ENCODE peak calls at places on chromosomes 13 and 19, in eight cellular contexts. One of them, this sample, is unnamed.

GRCh38 chr13:96238241-96238640 is 148.3 kb downstream of the HS6ST3 start:
- DNase-seq in CD8-positive, alpha-beta T cell: no peak
- DNase-seq in HFF-Myc: no peak
- DNase-seq in fibroblast of lung: no peak
- DNase-seq in cardiac fibroblast: no peak
- DNase-seq in endodermal cell: no peak
- DNase-seq in heart right ventricle: no peak
- DNase-seq in IMR-90: no peak
- DNase-seq in this sample: no peak

GRCh38 chr19:55959996-55960675 is 12.5 kb downstream of the NLRP8 start:
- DNase-seq in CD8-positive, alpha-beta T cell: no peak
- DNase-seq in HFF-Myc: no peak
- DNase-seq in fibroblast of lung: no peak
- DNase-seq in cardiac fibroblast: no peak
- DNase-seq in endodermal cell: no peak
- DNase-seq in heart right ventricle: no peak
- DNase-seq in IMR-90: no peak
- DNase-seq in this sample: no peak

GRCh38 chr13:114226088-114226487 is 8.6 kb upstream of the CDC16 start:
- DNase-seq in CD8-positive, alpha-beta T cell: no peak
- DNase-seq in HFF-Myc: no peak
- DNase-seq in fibroblast of lung: no peak
- DNase-seq in cardiac fibroblast: no peak
- DNase-seq in endodermal cell: no peak
- DNase-seq in heart right ventricle: no peak
- DNase-seq in IMR-90: no peak
- DNase-seq in this sample: no peak

GRCh38 chr13:37617162-37617561 is 18.6 kb upstream of the POSTN start:
- DNase-seq in CD8-positive, alpha-beta T cell: no peak
- DNase-seq in HFF-Myc: peak; percentile 33
- DNase-seq in fibroblast of lung: peak; percentile 96
- DNase-seq in cardiac fibroblast: peak; percentile 90
- DNase-seq in endodermal cell: no peak
- DNase-seq in heart right ventricle: no peak
- DNase-seq in IMR-90: peak; percentile 80
- DNase-seq in this sample: no peak

GRCh38 chr19:51692065-51692915 is 840 bp upstream of the SPACA6 start:
- DNase-seq in CD8-positive, alpha-beta T cell: no peak
- DNase-seq in HFF-Myc: no peak
- DNase-seq in fibroblast of lung: no peak
- DNase-seq in cardiac fibroblast: no peak
- DNase-seq in endodermal cell: no peak
- DNase-seq in heart right ventricle: no peak
- DNase-seq in IMR-90: no peak
- DNase-seq in this sample: no peak

GRCh38 chr13:73073050-73073449 is 14.2 kb downstream of the KLF5 start:
- DNase-seq in CD8-positive, alpha-beta T cell: no peak
- DNase-seq in HFF-Myc: no peak
- DNase-seq in fibroblast of lung: no peak
- DNase-seq in cardiac fibroblast: peak; percentile 40
- DNase-seq in endodermal cell: peak; percentile 31
- DNase-seq in heart right ventricle: no peak
- DNase-seq in IMR-90: no peak
- DNase-seq in this sample: no peak

GRCh38 chr19:8323781-8324185 is 2.5 kb downstream of the RPS28 start:
- DNase-seq in CD8-positive, alpha-beta T cell: no peak
- DNase-seq in HFF-Myc: no peak
- DNase-seq in fibroblast of lung: no peak
- DNase-seq in cardiac fibroblast: no peak
- DNase-seq in endodermal cell: no peak
- DNase-seq in heart right ventricle: no peak
- DNase-seq in IMR-90: no peak
- DNase-seq in this sample: no peak

GRCh38 chr13:113109151-113110047 is 3.8 kb downstream of the F7 start:
- DNase-seq in CD8-positive, alpha-beta T cell: no peak
- DNase-seq in HFF-Myc: no peak
- DNase-seq in fibroblast of lung: no peak
- DNase-seq in cardiac fibroblast: no peak
- DNase-seq in endodermal cell: peak; percentile 59
- DNase-seq in heart right ventricle: no peak
- DNase-seq in IMR-90: no peak
- DNase-seq in this sample: no peak

GRCh38 chr13:111980146-111980929 is 86.6 kb upstream of the SOX1 start:
- DNase-seq in CD8-positive, alpha-beta T cell: no peak
- DNase-seq in HFF-Myc: no peak
- DNase-seq in fibroblast of lung: no peak
- DNase-seq in cardiac fibroblast: no peak
- DNase-seq in endodermal cell: no peak
- DNase-seq in heart right ventricle: no peak
- DNase-seq in IMR-90: no peak
- DNase-seq in this sample: no peak

GRCh38 chr19:41913476-41914190 is 14.6 kb downstream of the ERFL start:
- DNase-seq in CD8-positive, alpha-beta T cell: no peak
- DNase-seq in HFF-Myc: no peak
- DNase-seq in fibroblast of lung: no peak
- DNase-seq in cardiac fibroblast: no peak
- DNase-seq in endodermal cell: no peak
- DNase-seq in heart right ventricle: no peak
- DNase-seq in IMR-90: no peak
- DNase-seq in this sample: no peak

GRCh38 chr13:47233734-47234133 is 336.9 kb upstream of the HTR2A start:
- DNase-seq in CD8-positive, alpha-beta T cell: no peak
- DNase-seq in HFF-Myc: no peak
- DNase-seq in fibroblast of lung: no peak
- DNase-seq in cardiac fibroblast: peak; percentile 85
- DNase-seq in endodermal cell: no peak
- DNase-seq in heart right ventricle: no peak
- DNase-seq in IMR-90: no peak
- DNase-seq in this sample: no peak

GRCh38 chr19:55304279-55304978 is 20.6 kb downstream of the BRSK1 start:
- DNase-seq in CD8-positive, alpha-beta T cell: no peak
- DNase-seq in HFF-Myc: no peak
- DNase-seq in fibroblast of lung: peak; percentile 23
- DNase-seq in cardiac fibroblast: peak; percentile 27
- DNase-seq in endodermal cell: peak; percentile 81
- DNase-seq in heart right ventricle: no peak
- DNase-seq in IMR-90: no peak
- DNase-seq in this sample: peak; percentile 49

GRCh38 chr19:3057275-3057714 is 5.0 kb downstream of the TLE5 start:
- DNase-seq in CD8-positive, alpha-beta T cell: no peak
- DNase-seq in HFF-Myc: no peak
- DNase-seq in fibroblast of lung: peak; percentile 74
- DNase-seq in cardiac fibroblast: peak; percentile 93
- DNase-seq in endodermal cell: peak; percentile 79
- DNase-seq in heart right ventricle: peak; percentile 86
- DNase-seq in IMR-90: no peak
- DNase-seq in this sample: peak; percentile 73

GRCh38 chr19:32012886-32013635 is 332.3 kb upstream of the ZNF507 start:
- DNase-seq in CD8-positive, alpha-beta T cell: no peak
- DNase-seq in HFF-Myc: no peak
- DNase-seq in fibroblast of lung: peak; percentile 51
- DNase-seq in cardiac fibroblast: no peak
- DNase-seq in endodermal cell: no peak
- DNase-seq in heart right ventricle: no peak
- DNase-seq in IMR-90: no peak
- DNase-seq in this sample: no peak

GRCh38 chr19:36140289-36141038 is 598 bp downstream of the CAPNS1 start:
- DNase-seq in CD8-positive, alpha-beta T cell: peak; percentile 6
- DNase-seq in HFF-Myc: no peak
- DNase-seq in fibroblast of lung: peak; percentile 75
- DNase-seq in cardiac fibroblast: peak; percentile 64
- DNase-seq in endodermal cell: peak; percentile 87
- DNase-seq in heart right ventricle: peak; percentile 64
- DNase-seq in IMR-90: peak; percentile 52
- DNase-seq in this sample: no peak

GRCh38 chr19:1265611-1266115 is 3.5 kb upstream of the CIRBP start:
- DNase-seq in CD8-positive, alpha-beta T cell: no peak
- DNase-seq in HFF-Myc: peak; percentile 45
- DNase-seq in fibroblast of lung: peak; percentile 73
- DNase-seq in cardiac fibroblast: peak; percentile 68
- DNase-seq in endodermal cell: no peak
- DNase-seq in heart right ventricle: peak; percentile 63
- DNase-seq in IMR-90: peak; percentile 80
- DNase-seq in this sample: no peak

GRCh38 chr13:80441968-80442367 is 101.0 kb upstream of the SPRY2 start:
- DNase-seq in CD8-positive, alpha-beta T cell: no peak
- DNase-seq in HFF-Myc: no peak
- DNase-seq in fibroblast of lung: no peak
- DNase-seq in cardiac fibroblast: peak; percentile 58
- DNase-seq in endodermal cell: no peak
- DNase-seq in heart right ventricle: no peak
- DNase-seq in IMR-90: no peak
- DNase-seq in this sample: no peak

GRCh38 chr19:48255376-48256303 is at the start of gene CARD8:
- DNase-seq in CD8-positive, alpha-beta T cell: peak; percentile 68
- DNase-seq in HFF-Myc: peak; percentile 72
- DNase-seq in fibroblast of lung: peak; percentile 88
- DNase-seq in cardiac fibroblast: peak; percentile 93
- DNase-seq in endodermal cell: peak; percentile 92
- DNase-seq in heart right ventricle: peak; percentile 88
- DNase-seq in IMR-90: peak; percentile 88
- DNase-seq in this sample: peak; percentile 45

GRCh38 chr13:79417741-79418140 is 11.7 kb upstream of the RBM26 start:
- DNase-seq in CD8-positive, alpha-beta T cell: no peak
- DNase-seq in HFF-Myc: no peak
- DNase-seq in fibroblast of lung: no peak
- DNase-seq in cardiac fibroblast: no peak
- DNase-seq in endodermal cell: no peak
- DNase-seq in heart right ventricle: no peak
- DNase-seq in IMR-90: no peak
- DNase-seq in this sample: no peak

GRCh38 chr19:49443366-49444099 is 2.2 kb upstream of the SLC17A7 start:
- DNase-seq in CD8-positive, alpha-beta T cell: peak; percentile 91
- DNase-seq in HFF-Myc: peak; percentile 87
- DNase-seq in fibroblast of lung: peak; percentile 92
- DNase-seq in cardiac fibroblast: peak; percentile 98
- DNase-seq in endodermal cell: peak; percentile 99
- DNase-seq in heart right ventricle: peak; percentile 96
- DNase-seq in IMR-90: peak; percentile 92
- DNase-seq in this sample: peak; percentile 74

GRCh38 chr19:8615022-8615421 is 4.5 kb upstream of the ADAMTS10 start:
- DNase-seq in CD8-positive, alpha-beta T cell: no peak
- DNase-seq in HFF-Myc: no peak
- DNase-seq in fibroblast of lung: peak; percentile 70
- DNase-seq in cardiac fibroblast: no peak
- DNase-seq in endodermal cell: no peak
- DNase-seq in heart right ventricle: no peak
- DNase-seq in IMR-90: peak; percentile 65
- DNase-seq in this sample: no peak

GRCh38 chr13:95267662-95268369 is 33.4 kb downstream of the ABCC4 start:
- DNase-seq in CD8-positive, alpha-beta T cell: no peak
- DNase-seq in HFF-Myc: peak; percentile 78
- DNase-seq in fibroblast of lung: peak; percentile 91
- DNase-seq in cardiac fibroblast: peak; percentile 80
- DNase-seq in endodermal cell: no peak
- DNase-seq in heart right ventricle: no peak
- DNase-seq in IMR-90: peak; percentile 96
- DNase-seq in this sample: peak; percentile 73

GRCh38 chr13:48251616-48252081 is 18.6 kb downstream of the ITM2B start:
- DNase-seq in CD8-positive, alpha-beta T cell: no peak
- DNase-seq in HFF-Myc: no peak
- DNase-seq in fibroblast of lung: peak; percentile 8
- DNase-seq in cardiac fibroblast: peak; percentile 71
- DNase-seq in endodermal cell: no peak
- DNase-seq in heart right ventricle: no peak
- DNase-seq in IMR-90: peak; percentile 58
- DNase-seq in this sample: no peak
- H3K4me3 ChIP-seq in CD8-positive, alpha-beta T cell: no peak overlapping the region
- H3K4me3 ChIP-seq in HFF-Myc: no peak overlapping the region
- H3K4me3 ChIP-seq in fibroblast of lung: no peak overlapping the region
- H3K4me3 ChIP-seq in cardiac fibroblast: no peak overlapping the region
- H3K4me3 ChIP-seq in endodermal cell: no peak overlapping the region
- H3K4me3 ChIP-seq in heart right ventricle: no peak overlapping the region
- H3K4me3 ChIP-seq in IMR-90: no peak overlapping the region
- H3K4me3 ChIP-seq in this sample: no peak overlapping the region

GRCh38 chr19:9945319-9945966 is 9.1 kb upstream of the OLFM2 start:
- DNase-seq in CD8-positive, alpha-beta T cell: no peak
- DNase-seq in HFF-Myc: peak; percentile 99
- DNase-seq in fibroblast of lung: peak; percentile 99
- DNase-seq in cardiac fibroblast: peak; percentile 99
- DNase-seq in endodermal cell: peak; percentile 72
- DNase-seq in heart right ventricle: peak; percentile 89
- DNase-seq in IMR-90: peak; percentile 100
- DNase-seq in this sample: no peak
- TF ChIP-seq CTCF in CD8-positive, alpha-beta T cell: no peak
- TF ChIP-seq CTCF in HFF-Myc: peak; percentile 29
- TF ChIP-seq CTCF in fibroblast of lung: peak; percentile 20
- TF ChIP-seq CTCF in cardiac fibroblast: no peak
- TF ChIP-seq CTCF in endodermal cell: no peak
- TF ChIP-seq CTCF in heart right ventricle: peak; percentile 49
- TF ChIP-seq CTCF in IMR-90: peak; percentile 46
- TF ChIP-seq CTCF in this sample: no peak

DNA sequence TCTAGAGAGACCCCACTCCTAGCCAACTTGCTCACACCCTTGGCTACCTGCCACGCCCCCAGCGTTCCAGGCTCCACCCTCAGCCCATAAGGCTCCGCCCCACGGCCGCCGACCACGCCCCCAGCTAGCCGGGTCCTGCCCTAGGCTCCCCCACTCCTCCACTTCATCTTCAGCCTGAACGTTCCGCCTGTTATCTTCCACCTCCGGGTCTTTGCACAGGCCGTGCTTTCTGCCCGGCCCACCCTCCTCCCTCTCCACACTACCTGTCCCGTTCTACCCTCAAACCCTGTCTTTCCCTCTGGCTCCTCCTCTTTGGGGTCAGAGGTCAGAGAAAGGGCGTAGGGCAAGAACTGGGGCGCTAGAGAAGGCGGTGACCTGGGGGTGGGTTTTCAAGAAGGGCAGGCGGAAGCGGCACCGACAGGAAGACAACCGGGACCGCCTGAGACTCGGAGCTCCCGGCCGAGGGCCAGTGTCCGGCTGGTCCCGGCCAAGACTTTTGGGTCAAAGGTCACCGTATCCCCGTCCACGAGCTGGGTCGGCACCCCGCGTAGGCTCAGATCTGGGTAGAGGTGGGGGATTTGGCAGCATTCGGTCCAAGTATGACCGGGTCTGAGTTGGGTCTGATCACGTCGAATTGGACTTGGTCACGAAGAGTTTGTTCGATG is 2.2 kb downstream of the PDE4C start:
- DNase-seq in CD8-positive, alpha-beta T cell: no peak
- DNase-seq in HFF-Myc: no peak
- DNase-seq in fibroblast of lung: no peak
- DNase-seq in cardiac fibroblast: peak; percentile 24
- DNase-seq in endodermal cell: peak; percentile 96
- DNase-seq in heart right ventricle: peak; percentile 51
- DNase-seq in IMR-90: no peak
- DNase-seq in this sample: no peak
- H3K4me3 ChIP-seq in CD8-positive, alpha-beta T cell: peak overlapping the region; percentile 54
- H3K4me3 ChIP-seq in HFF-Myc: peak overlapping the region; percentile 26
- H3K4me3 ChIP-seq in fibroblast of lung: peak overlapping the region; percentile 66
- H3K4me3 ChIP-seq in cardiac fibroblast: peak overlapping the region; percentile 34
- H3K4me3 ChIP-seq in endodermal cell: peak overlapping the region; percentile 90
- H3K4me3 ChIP-seq in heart right ventricle: peak overlapping the region; percentile 40
- H3K4me3 ChIP-seq in IMR-90: peak overlapping the region; percentile 52
- H3K4me3 ChIP-seq in this sample: peak overlapping the region; percentile 45

DNA sequence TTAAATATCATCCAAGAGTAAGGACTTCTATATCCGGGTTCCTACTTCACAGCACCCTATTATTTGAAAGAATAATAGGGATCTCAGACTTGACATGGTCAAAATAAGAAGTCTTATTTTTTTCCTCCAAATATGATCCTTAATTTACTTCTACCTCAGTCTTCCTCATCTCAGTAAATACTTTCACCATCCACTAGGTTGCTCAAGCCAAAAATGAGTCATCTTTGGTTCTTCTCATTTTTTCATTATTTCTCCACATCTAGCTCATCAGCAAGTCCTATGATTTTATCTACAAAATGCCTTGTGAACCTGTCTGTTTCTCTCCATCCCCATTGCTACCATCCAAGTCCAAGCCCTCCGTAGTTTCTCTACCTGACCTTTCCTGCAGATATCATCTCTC is 121.9 kb upstream of the GJB6 start:
- DNase-seq in CD8-positive, alpha-beta T cell: no peak
- DNase-seq in HFF-Myc: no peak
- DNase-seq in fibroblast of lung: peak; percentile 67
- DNase-seq in cardiac fibroblast: peak; percentile 46
- DNase-seq in endodermal cell: no peak
- DNase-seq in heart right ventricle: no peak
- DNase-seq in IMR-90: peak; percentile 67
- DNase-seq in this sample: no peak
- TF ChIP-seq CTCF in CD8-positive, alpha-beta T cell: no peak
- TF ChIP-seq CTCF in HFF-Myc: no peak
- TF ChIP-seq CTCF in fibroblast of lung: peak; percentile 28
- TF ChIP-seq CTCF in cardiac fibroblast: peak; percentile 32
- TF ChIP-seq CTCF in endodermal cell: peak; percentile 43
- TF ChIP-seq CTCF in heart right ventricle: no peak
- TF ChIP-seq CTCF in IMR-90: peak; percentile 30
- TF ChIP-seq CTCF in this sample: no peak